ENCODE peak calls at places on chromosomes 11 and 22, in four cellular contexts. N, P, B and O are unnamed samples.

GRCh38 chr11:70510571-70510970 is 112.2 kb downstream of the CTTN start:
- DNase-seq in N (no peak), P (no peak), B (no peak), O (no peak)

GRCh38 chr22:32622762-32623147 is 148.1 kb downstream of the FBXO7 start:
- DNase-seq in N (no peak), P (no peak), B (no peak), O (no peak)

GRCh38 chr11:66834539-66834845 is 8.7 kb upstream of the RCE1 start:
- DNase-seq in N (no peak), P (no peak), B (no peak), O (no peak)

GRCh38 chr11:110147965-110148709 is 54.9 kb downstream of the ZC3H12C start:
- DNase-seq in N (no peak), P (peak), B (no peak), O (no peak)

GRCh38 chr11:35066783-35067476 is 72.0 kb upstream of the CD44 start:
- DNase-seq in N (no peak), P (no peak), B (no peak), O (no peak)

GRCh38 chr22:25174156-25174887 is 25.3 kb upstream of the CRYBB3 start:
- DNase-seq in N (no peak), P (no peak), B (no peak), O (no peak)

GRCh38 chr22:23591203-23591791 is 11.2 kb upstream of the IGLL1 start:
- DNase-seq in N (peak), P (peak), B (peak), O (peak)

GRCh38 chr11:115618428-115618827 is 114.2 kb upstream of the CADM1 start:
- DNase-seq in N (no peak), P (no peak), B (no peak), O (no peak)

GRCh38 chr11:45654242-45654641 is 11.2 kb downstream of the CHST1 start:
- DNase-seq in N (no peak), P (no peak), B (no peak), O (no peak)

GRCh38 chr22:32810241-32811133 is 9.0 kb downstream of the TIMP3 start:
- DNase-seq in N (no peak), P (no peak), B (no peak), O (no peak)

GRCh38 chr11:112227471-112227870 is 1.2 kb downstream of the PTS start:
- DNase-seq in N (no peak), P (no peak), B (no peak), O (no peak)